ENCODE peak calls at places on chromosomes 6 and 20, in ten cellular contexts. J is hepatic stellate cell; W is GM03348; Y is memory B cell; H is WTC11; B is cardiac fibroblast; N is activated CD8-positive, alpha-beta T cell treated with anti-CD3 and anti-CD28 coated beads, Interleukin-2, amount 10 ng/mL, durations not matched to agents 7 days and 5 days; U is NCI-H1105; A is SK-N-SH; M is epithelial cell of prostate. Q is an unnamed sample.

GRCh38 chr6:11428895-11429294 is 108.7 kb upstream of the TMEM170B start:
- DNase-seq in J (peak; percentile 48), W (peak; percentile 81), Y (no peak), H (no peak), B (peak; percentile 96), N (no peak), U (no peak), A (no peak), M (no peak), Q (no peak)

GRCh38 chr6:146123611-146124010 is 94.7 kb downstream of the GRM1 start:
- DNase-seq in J (no peak), W (no peak), Y (no peak), H (no peak), B (no peak), N (no peak), U (no peak), A (no peak), M (no peak), Q (no peak)

GRCh38 chr20:4161447-4162251 is 146.3 kb upstream of the RNF24 start:
- DNase-seq in J (no peak), W (no peak), Y (no peak), H (no peak), B (no peak), N (peak; percentile 52), U (peak; percentile 19), A (no peak), M (peak; percentile 18), Q (no peak)

GRCh38 chr6:43517503-43518357 is 841 bp downstream of the POLR1C start:
- DNase-seq in J (no peak), W (no peak), Y (no peak), H (no peak), B (no peak), N (no peak), U (no peak), A (no peak), M (no peak), Q (no peak)

GRCh38 chr20:44734938-44735337 is 10.7 kb upstream of the KCNK15 start:
- DNase-seq in J (peak; percentile 84), W (peak; percentile 81), Y (no peak), H (peak; percentile 42), B (peak; percentile 76), N (no peak), U (no peak), A (no peak), M (no peak), Q (no peak)

GRCh38 chr6:138529510-138529909 is 30.2 kb upstream of the NHSL1 start:
- DNase-seq in J (no peak), W (no peak), Y (no peak), H (no peak), B (no peak), N (no peak), U (no peak), A (no peak), M (no peak), Q (no peak)

GRCh38 chr6:138004423-138005287 is 102.6 kb downstream of the PERP start:
- DNase-seq in J (peak; percentile 28), W (peak; percentile 51), Y (peak; percentile 11), H (no peak), B (peak; percentile 63), N (peak; percentile 32), U (peak; percentile 22), A (no peak), M (no peak), Q (peak; percentile 26)

GRCh38 chr6:150091466-150091865 is 22.5 kb upstream of the ULBP3 start:
- DNase-seq in J (no peak), W (no peak), Y (no peak), H (no peak), B (no peak), N (no peak), U (no peak), A (no peak), M (no peak), Q (no peak)

GRCh38 chr6:30857537-30857936 is 26.8 kb upstream of the DDR1 start:
- DNase-seq in J (no peak), W (no peak), Y (no peak), H (no peak), B (no peak), N (no peak), U (no peak), A (no peak), M (no peak), Q (peak; percentile 92)

GRCh38 chr20:59647271-59647670 is 42.9 kb downstream of the PHACTR3 start:
- DNase-seq in J (no peak), W (no peak), Y (no peak), H (no peak), B (no peak), N (no peak), U (no peak), A (no peak), M (no peak), Q (no peak)

GRCh38 chr20:50049442-50050026 is 63.4 kb downstream of the UBE2V1 start:
- DNase-seq in J (no peak), W (no peak), Y (peak; percentile 18), H (no peak), B (no peak), N (no peak), U (no peak), A (no peak), M (no peak), Q (no peak)

Q was measured in retina.